ENCODE peak calls at places on chromosome 11, in four cellular contexts. F is H1, K is SK-N-SH, S is K562. X is an unnamed sample.

GRCh38 chr11:26583550-26583949 is 11.5 kb upstream of the MUC15 start:
- DNase-seq in K (no peak), F (no peak), S (no peak), X (no peak)

GRCh38 chr11:130945945-130946344 is 29.7 kb upstream of the SNX19 start:
- DNase-seq in K (no peak), F (no peak), S (no peak), X (no peak)

GRCh38 chr11:13169709-13170108 is 107.9 kb upstream of the BMAL1 start:
- DNase-seq in F (no peak), K (no peak), S (no peak), X (no peak)

GRCh38 chr11:105923814-105924213 is 98.2 kb downstream of the MSANTD4 start:
- DNase-seq in S (no peak), F (no peak), K (no peak), X (no peak)

GRCh38 chr11:65035579-65035978 is 5.4 kb upstream of the SAC3D1 start:
- DNase-seq in S (no peak), K (no peak), F (no peak), X (no peak)

GRCh38 chr11:17528906-17529813 is 15.1 kb downstream of the USH1C start:
- DNase-seq in S (no peak), K (no peak), F (no peak), X (no peak)

GRCh38 chr11:114284914-114285313 is 11.3 kb upstream of the NNMT start:
- DNase-seq in F (no peak), S (no peak), K (no peak), X (no peak)

GRCh38 chr11:130720232-130720787 is 196.0 kb downstream of the SNX19 start:
- DNase-seq in F (no peak), K (no peak), S (no peak), X (no peak)

DNA sequence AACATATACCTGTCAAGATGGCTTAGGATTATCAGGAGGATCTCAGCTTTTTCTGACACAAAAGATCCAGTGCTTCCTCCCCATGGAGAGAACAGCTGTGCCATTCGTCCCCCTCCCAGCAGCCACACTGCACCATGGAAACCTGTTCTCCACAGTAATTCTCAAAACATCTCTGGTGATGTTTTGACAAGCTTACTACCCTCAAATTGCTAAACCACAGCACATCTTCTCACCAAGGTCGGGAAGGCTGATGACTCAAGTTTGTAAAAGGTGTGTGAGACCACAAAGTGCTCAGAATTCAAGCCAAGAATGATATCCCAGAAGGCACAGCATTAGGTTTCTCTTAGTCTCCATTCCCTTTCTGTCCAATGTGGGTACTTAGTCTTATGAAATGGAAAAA is 3.9 kb upstream of the RAB38 start:
- DNase-seq in F (no peak), S (no peak), K (no peak), X (no peak)
- TF ChIP-seq TEAD4 in F (no peak), S (no peak), K (no peak), X (no peak)

GRCh38 chr11:92707665-92708064 is 261.8 kb upstream of the MTNR1B start:
- DNase-seq in F (no peak), S (no peak), K (no peak), X (no peak)

GRCh38 chr11:92702771-92703170 is 266.7 kb upstream of the MTNR1B start:
- DNase-seq in F (no peak), K (no peak), S (no peak), X (no peak)

GRCh38 chr11:92707173-92707619 is 262.3 kb upstream of the MTNR1B start:
- DNase-seq in S (no peak), F (no peak), K (no peak), X (no peak)

GRCh38 chr11:92702037-92702436 is 267.4 kb upstream of the MTNR1B start:
- DNase-seq in K (no peak), S (no peak), F (no peak), X (no peak)

DNA sequence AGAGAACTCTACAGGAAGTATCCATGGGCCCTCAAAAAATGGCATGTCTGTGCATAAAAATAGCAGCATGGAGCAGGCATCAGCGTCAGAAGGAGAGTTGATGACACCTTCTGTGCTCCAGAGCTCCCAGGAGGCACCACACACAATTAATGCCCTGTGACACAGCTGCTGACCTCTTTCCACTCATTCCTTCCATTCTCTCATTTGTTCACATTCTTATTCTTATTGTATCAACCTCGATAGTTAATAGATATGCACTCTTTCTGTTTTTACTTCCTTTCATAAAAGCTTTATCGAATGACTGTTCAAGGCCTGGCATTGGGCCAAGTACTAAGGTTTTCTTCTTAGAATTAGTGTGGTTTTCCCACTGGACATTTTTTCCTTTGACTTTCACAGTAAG is 266.0 kb upstream of the MTNR1B start:
- DNase-seq in K (no peak), S (no peak), F (no peak), X (no peak)
- TF ChIP-seq USF2 in K (no peak), S (no peak), F (no peak), X (no peak)

DNA sequence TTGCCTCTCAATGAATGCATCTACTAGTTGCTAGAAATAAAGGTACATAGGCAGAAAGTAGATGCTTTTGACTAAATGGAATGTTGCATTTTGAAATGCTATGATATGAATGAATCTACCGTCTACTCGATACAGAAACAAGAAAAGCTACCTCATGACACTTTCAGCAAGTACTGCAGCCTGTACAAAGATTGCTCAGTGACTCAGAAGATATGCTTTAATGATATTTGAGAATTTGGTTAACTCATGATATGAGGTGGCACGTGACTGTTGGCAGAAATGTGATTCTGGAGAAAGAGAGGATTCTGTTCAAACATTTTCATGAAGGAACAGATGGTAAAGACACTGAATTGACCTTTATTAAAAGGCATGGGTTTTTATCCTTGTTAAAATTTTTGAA is 76.0 kb downstream of the HSD17B12 start:
- DNase-seq in S (no peak), F (no peak), K (no peak), X (no peak)
- TF ChIP-seq TEAD4 in S (no peak), F (no peak), K (no peak), X (no peak)

GRCh38 chr11:99614353-99614752 is 593.6 kb downstream of the CNTN5 start:
- DNase-seq in S (no peak), F (no peak), K (no peak), X (no peak)
- TF ChIP-seq USF2 in S (no peak), F (no peak), K (no peak), X (no peak)

GRCh38 chr11:46617451-46618314 is at the start of gene ATG13:
- DNase-seq in F (peak), K (peak), S (peak), X (peak)
- TF ChIP-seq TEAD4 in F (no peak), K (no peak), S (no peak), X (no peak)